ENCODE peak calls at places on chromosomes 12 and 14, in six cellular contexts. L is psoas muscle, G is hypothalamus, P is heart right ventricle, M is pons, Q is islet precursor cell. D is an unnamed sample.

GRCh38 chr14:22472935-22473854 is 115.8 kb downstream of the DAD1 start:
- DNase-seq in L (no peak), G (peak), P (no peak), M (peak), Q (no peak), D (no peak)

GRCh38 chr14:55938249-55938791 is 179.9 kb upstream of the PELI2 start:
- DNase-seq in L (no peak), G (peak), P (peak), M (peak), Q (no peak), D (no peak)

GRCh38 chr12:103354403-103354802 is 141.4 kb downstream of the C12orf42 start:
- DNase-seq in L (no peak), G (no peak), P (no peak), M (no peak), Q (no peak), D (no peak)

GRCh38 chr14:68734231-68734732 is 58.6 kb downstream of the ZFP36L1 start:
- DNase-seq in L (no peak), G (no peak), P (no peak), M (no peak), Q (no peak), D (no peak)

GRCh38 chr12:51855586-51856428 is 7.3 kb upstream of the FIGNL2 start:
- DNase-seq in L (peak), G (no peak), P (peak), M (no peak), Q (peak), D (peak)

GRCh38 chr12:11071414-11071813 is 9.3 kb upstream of the TAS2R46 start:
- DNase-seq in L (no peak), G (no peak), P (no peak), M (no peak), Q (peak), D (no peak)

GRCh38 chr12:85138833-85139232 is 102.7 kb downstream of the LRRIQ1 start:
- DNase-seq in L (no peak), G (no peak), P (no peak), M (no peak), Q (no peak), D (no peak)

GRCh38 chr12:48978741-48979601 is 849 bp downstream of the WNT1 start:
- DNase-seq in L (no peak), G (no peak), P (no peak), M (no peak), Q (peak), D (no peak)

GRCh38 chr14:35332517-35333346 is 40.5 kb downstream of the PSMA6 start:
- DNase-seq in L (no peak), G (no peak), P (no peak), M (no peak), Q (peak), D (no peak)

GRCh38 chr12:210277-211141 is 3.4 kb downstream of the SLC6A12 start:
- DNase-seq in L (no peak), G (no peak), P (no peak), M (no peak), Q (no peak), D (no peak)

GRCh38 chr12:93563807-93564538 is 8.5 kb upstream of the SOCS2 start:
- DNase-seq in L (no peak), G (no peak), P (no peak), M (no peak), Q (peak), D (no peak)

GRCh38 chr14:104072586-104072985 is 12.9 kb upstream of the ASPG start:
- DNase-seq in L (no peak), G (no peak), P (no peak), M (no peak), Q (no peak), D (no peak)

GRCh38 chr14:99177046-99177655 is 94.8 kb downstream of the BCL11B start:
- DNase-seq in L (no peak), G (no peak), P (no peak), M (no peak), Q (peak), D (no peak)

GRCh38 chr14:31270196-31270772 is 62.7 kb upstream of the HECTD1 start:
- DNase-seq in L (peak), G (no peak), P (no peak), M (no peak), Q (peak), D (no peak)

GRCh38 chr14:89422952-89423345 is 5.9 kb upstream of the FOXN3 start:
- DNase-seq in L (no peak), G (no peak), P (no peak), M (no peak), Q (no peak), D (no peak)

GRCh38 chr14:101543814-101544213 is 17.5 kb upstream of the DIO3 start:
- DNase-seq in L (no peak), G (no peak), P (no peak), M (no peak), Q (no peak), D (no peak)

GRCh38 chr14:96851694-96852381 is 54.7 kb downstream of the VRK1 start:
- DNase-seq in L (no peak), G (no peak), P (no peak), M (no peak), Q (no peak), D (no peak)

GRCh38 chr12:122888232-122888752 is 7.6 kb downstream of the VPS37B start:
- DNase-seq in L (no peak), G (no peak), P (peak), M (peak), Q (peak), D (no peak)

GRCh38 chr14:87508333-87508732 is 484.6 kb downstream of the GALC start:
- DNase-seq in L (no peak), G (no peak), P (no peak), M (no peak), Q (no peak), D (no peak)

GRCh38 chr12:12661086-12661485 is 34.9 kb downstream of the GPR19 start:
- DNase-seq in L (no peak), G (no peak), P (no peak), M (no peak), Q (no peak), D (no peak)

GRCh38 chr12:1328385-1328784 is 266.0 kb downstream of the FBXL14 start:
- DNase-seq in L (peak), G (no peak), P (no peak), M (peak), Q (no peak), D (no peak)

GRCh38 chr14:100292301-100292775 is 13.9 kb downstream of the SLC25A29 start:
- DNase-seq in L (no peak), G (no peak), P (no peak), M (no peak), Q (peak), D (peak)

GRCh38 chr12:12872934-12873275 is 18.5 kb upstream of the GPRC5A start:
- DNase-seq in L (no peak), G (no peak), P (no peak), M (no peak), Q (no peak), D (no peak)

GRCh38 chr14:103141117-103141796 is 18.0 kb downstream of the TNFAIP2 start:
- DNase-seq in L (no peak), G (no peak), P (peak), M (peak), Q (no peak), D (peak)

D was measured in glutamatergic neuron.